ENCODE peak calls at places on chromosomes 12 and 14, in seven cellular contexts. C is GM12891, I is GM12892, H is H1, J is K562, F is HepG2, G is GM12878. V is an unnamed sample.
A peak's percentile ranks its signal among the peaks of the same experiment; 100 is the strongest.

GRCh38 chr12:96516472-96517417 is 27.4 kb downstream of the CFAP54 start:
- DNase-seq in C (peak; percentile 27), I (no peak), H (peak; percentile 63), J (peak; percentile 51), F (peak; percentile 43), G (peak; percentile 95), V (peak; percentile 45)

GRCh38 chr12:103997277-103997900 is 31.7 kb downstream of the TDG start:
- DNase-seq in C (no peak), I (no peak), H (no peak), J (peak; percentile 24), F (no peak), G (no peak), V (no peak)

GRCh38 chr12:127162902-127163301 is 1104.1 kb upstream of the TMEM132C start:
- DNase-seq in C (peak; percentile 31), I (no peak), H (no peak), J (peak; percentile 60), F (no peak), G (peak; percentile 16), V (no peak)

GRCh38 chr12:114655934-114656697 is 27.9 kb downstream of the TBX3 start:
- DNase-seq in C (no peak), I (no peak), H (no peak), J (no peak), F (peak; percentile 98), G (no peak), V (no peak)

GRCh38 chr14:91751719-91752118 is 19.8 kb upstream of the CATSPERB start:
- DNase-seq in C (no peak), I (no peak), H (no peak), J (no peak), F (no peak), G (no peak), V (no peak)

GRCh38 chr12:58414398-58414871 is 473.1 kb downstream of the ATP23 start:
- DNase-seq in C (no peak), I (no peak), H (no peak), J (no peak), F (no peak), G (no peak), V (no peak)

GRCh38 chr12:67241482-67241881 is 27.7 kb upstream of the CAND1 start:
- DNase-seq in C (no peak), I (no peak), H (no peak), J (no peak), F (no peak), G (no peak), V (no peak)

GRCh38 chr12:13749380-13749779 is 232.0 kb downstream of the GRIN2B start:
- DNase-seq in C (no peak), I (no peak), H (peak; percentile 46), J (no peak), F (no peak), G (no peak), V (no peak)

GRCh38 chr12:116928504-116928903 is 17.8 kb downstream of the FBXW8 start:
- DNase-seq in C (no peak), I (no peak), H (no peak), J (no peak), F (no peak), G (no peak), V (no peak)

GRCh38 chr12:30461011-30461670 is 234.5 kb downstream of the IPO8 start:
- DNase-seq in C (no peak), I (no peak), H (no peak), J (no peak), F (no peak), G (no peak), V (no peak)

GRCh38 chr14:70771781-70772212 is 37.5 kb downstream of the MAP3K9 start:
- DNase-seq in C (no peak), I (no peak), H (peak; percentile 17), J (no peak), F (no peak), G (no peak), V (no peak)

GRCh38 chr14:99262977-99263448 is 9.0 kb downstream of the BCL11B start:
- DNase-seq in C (no peak), I (no peak), H (no peak), J (no peak), F (no peak), G (no peak), V (no peak)

GRCh38 chr14:38143170-38143569 is 64.5 kb upstream of the SSTR1 start:
- DNase-seq in C (no peak), I (no peak), H (no peak), J (no peak), F (no peak), G (no peak), V (no peak)

DNA sequence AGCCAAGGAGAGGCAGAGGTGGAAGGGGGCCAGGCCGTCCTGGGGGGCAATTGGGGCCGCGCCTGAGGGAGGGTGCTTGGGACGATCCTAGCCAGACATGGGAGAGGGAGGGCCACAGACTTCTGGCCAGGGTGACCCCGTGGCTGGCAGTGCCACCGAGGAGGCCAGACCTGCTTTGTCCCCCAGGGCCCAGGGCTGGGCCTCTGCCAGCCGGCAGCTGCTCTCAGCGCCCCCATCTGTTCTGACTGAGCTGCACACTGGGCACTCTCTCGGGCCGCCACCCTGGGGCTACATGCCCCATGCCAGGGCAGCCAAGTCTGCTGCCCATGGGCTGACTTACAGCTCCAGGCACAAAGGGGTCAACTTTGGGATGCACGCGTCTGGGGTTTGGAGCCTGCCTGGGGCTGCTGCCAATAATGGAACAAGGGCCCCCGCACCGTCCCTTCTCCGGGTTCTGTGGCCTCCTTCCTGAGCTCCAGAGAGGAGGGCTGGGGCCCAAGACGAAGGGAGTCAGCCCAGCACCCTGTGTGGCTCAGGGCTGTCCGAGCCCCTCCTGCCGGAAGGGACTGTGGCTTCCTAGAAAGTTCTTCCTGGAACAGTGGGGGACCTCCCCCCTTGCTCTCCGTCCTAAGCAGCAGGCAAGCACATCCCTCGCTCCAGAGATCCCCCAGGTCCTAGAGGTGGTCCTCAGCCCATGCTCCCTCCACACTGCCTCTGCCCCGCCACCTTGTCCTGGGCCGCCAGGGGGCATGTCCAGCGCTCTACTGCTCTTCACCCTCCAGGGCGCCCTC is 1.1 kb downstream of the ADSS1 start:
- DNase-seq in C (no peak), I (no peak), H (no peak), J (peak; percentile 30), F (peak; percentile 43), G (no peak), V (peak; percentile 84)
- TF ChIP-seq TAF1 in C (no peak), I (no peak), H (no peak), J (no peak), F (peak; percentile 22), G (no peak), V (no peak)

DNA sequence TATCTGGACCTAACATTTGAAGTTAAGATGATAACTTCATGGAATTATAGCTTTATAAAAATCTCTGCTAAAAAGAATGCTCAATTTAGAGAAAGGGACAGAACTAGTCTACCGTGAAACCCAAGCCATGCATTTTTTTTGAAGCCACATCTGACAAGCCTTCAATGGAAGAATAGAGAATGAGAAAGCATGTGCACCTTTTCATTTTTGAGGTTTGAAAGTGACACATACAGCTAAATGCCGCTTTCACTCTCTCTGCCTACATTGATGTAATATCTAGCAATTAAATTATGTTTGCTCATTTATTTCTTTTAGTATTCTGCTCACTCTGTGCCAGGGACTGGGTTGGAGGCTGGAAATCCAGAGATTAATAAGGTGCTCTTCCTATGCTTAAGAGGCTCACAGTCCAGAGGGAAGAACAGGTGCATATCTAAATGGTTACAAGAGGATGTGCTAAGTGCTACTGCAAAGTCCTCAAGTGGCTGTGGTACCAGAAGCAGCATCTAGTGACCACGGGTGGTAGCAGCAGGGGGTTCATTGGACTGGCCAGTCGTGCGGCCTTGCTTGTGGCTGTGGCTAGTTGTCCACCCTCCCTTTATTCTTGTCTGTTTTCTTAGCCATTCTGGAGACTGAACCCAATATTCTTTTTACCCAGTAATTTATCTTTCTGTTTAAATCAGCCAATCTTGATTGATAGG is 60.4 kb downstream of the PPP1R36 start:
- DNase-seq in C (no peak), I (no peak), H (no peak), J (no peak), F (no peak), G (no peak), V (no peak)
- TF ChIP-seq TAF1 in C (no peak), I (no peak), H (no peak), J (no peak), F (no peak), G (no peak), V (no peak)

DNA sequence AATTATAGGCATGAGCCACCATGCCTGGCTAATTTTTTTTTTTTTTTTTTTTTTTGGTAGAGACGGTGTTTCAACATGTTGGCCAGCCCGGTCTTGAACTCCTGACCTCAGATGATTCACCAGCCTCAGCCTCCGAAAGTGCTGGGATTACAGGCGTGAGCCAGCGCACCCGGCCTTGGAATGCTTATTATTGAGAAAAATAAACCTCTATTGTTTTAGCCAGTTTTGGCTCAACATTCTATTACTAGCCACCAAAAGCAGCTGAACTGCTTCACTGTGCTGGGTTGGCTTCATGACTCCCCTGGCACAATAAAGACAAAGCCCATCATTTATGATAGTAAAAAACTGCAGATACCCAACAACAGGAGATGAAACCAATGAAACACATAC is 93.5 kb upstream of the CEP83 start:
- DNase-seq in C (no peak), I (no peak), H (no peak), J (no peak), F (no peak), G (no peak), V (no peak)
- TF ChIP-seq TAF1 in C (no peak), I (no peak), H (no peak), J (no peak), F (no peak), G (no peak), V (no peak)

GRCh38 chr14:64970776-64971451 is 1.2 kb downstream of the RAB15 start:
- DNase-seq in C (no peak), I (no peak), H (no peak), J (no peak), F (no peak), G (no peak), V (no peak)
- TF ChIP-seq TAF1 in C (no peak), I (no peak), H (no peak), J (no peak), F (no peak), G (no peak), V (no peak)

GRCh38 chr12:71268598-71268997 is 110.8 kb upstream of the TSPAN8 start:
- DNase-seq in C (no peak), I (no peak), H (no peak), J (no peak), F (no peak), G (no peak), V (no peak)
- TF ChIP-seq TAF1 in C (no peak), I (no peak), H (no peak), J (no peak), F (no peak), G (no peak), V (no peak)

GRCh38 chr12:64672925-64673409 is 62.7 kb downstream of the RASSF3 start:
- DNase-seq in C (no peak), I (no peak), H (no peak), J (peak; percentile 64), F (peak; percentile 76), G (no peak), V (peak; percentile 69)
- TF ChIP-seq TAF1 in C (no peak), I (no peak), H (no peak), J (peak; percentile 35), F (no peak), G (no peak), V (no peak)

GRCh38 chr14:106417224-106418049 is 891.1 kb downstream of the TMEM121 start:
- DNase-seq in C (peak; percentile 43), I (peak; percentile 39), H (peak; percentile 5), J (peak; percentile 44), F (peak; percentile 41), G (peak; percentile 72), V (peak; percentile 65)
- TF ChIP-seq TAF1 in C (no peak), I (no peak), H (no peak), J (no peak), F (no peak), G (no peak), V (no peak)

V was measured in SK-N-SH.